ENCODE peak calls at places on chromosomes 16 and 17, in seven cellular contexts. U, M, I, H, Z, D and W are unnamed samples.

GRCh38 chr16:2829501-2830354 is at the start of gene ZG16B:
- DNase-seq in Z (no peak), M (no peak), I (no peak), H (no peak), D (no peak), U (no peak), W (no peak)

GRCh38 chr16:77424841-77425604 is 9.8 kb downstream of the ADAMTS18 start:
- DNase-seq in U (no peak), I (no peak), Z (no peak), H (no peak), M (no peak), D (no peak), W (no peak)

GRCh38 chr16:57533618-57534336 is 2.6 kb downstream of the CCDC102A start:
- DNase-seq in M (no peak), D (no peak), I (no peak), H (no peak), Z (no peak), U (peak; percentile 37), W (peak; percentile 29)

GRCh38 chr16:631808-632358 is 1.1 kb downstream of the WFIKKN1 start:
- DNase-seq in H (no peak), I (no peak), D (no peak), U (no peak), M (no peak), Z (no peak), W (no peak)

GRCh38 chr16:67528870-67529638 is 425 bp downstream of the RIPOR1 start:
- DNase-seq in U (peak; percentile 53), D (no peak), I (peak; percentile 32), Z (peak; percentile 58), H (no peak), M (no peak), W (peak; percentile 50)

GRCh38 chr16:56161658-56162057 is 29.6 kb upstream of the GNAO1 start:
- DNase-seq in Z (no peak), I (no peak), D (no peak), U (no peak), H (no peak), M (no peak), W (no peak)

GRCh38 chr16:85084841-85085535 is 27.3 kb downstream of the CIBAR2 start:
- DNase-seq in H (no peak), Z (no peak), M (no peak), I (no peak), D (no peak), U (no peak), W (no peak)

GRCh38 chr17:77708049-77708448 is 250.5 kb upstream of the TNRC6C start:
- DNase-seq in U (no peak), Z (no peak), H (no peak), M (no peak), I (no peak), D (no peak), W (no peak)

GRCh38 chr17:17921192-17922082 is 50.8 kb downstream of the TOM1L2 start:
- DNase-seq in I (peak; percentile 90), D (peak; percentile 56), M (no peak), H (peak; percentile 89), Z (no peak), U (peak; percentile 42), W (peak; percentile 56)

GRCh38 chr16:66695474-66695934 is 1.0 kb downstream of the CMTM4 start:
- DNase-seq in I (no peak), U (no peak), Z (no peak), H (no peak), D (no peak), M (no peak), W (no peak)

DNA sequence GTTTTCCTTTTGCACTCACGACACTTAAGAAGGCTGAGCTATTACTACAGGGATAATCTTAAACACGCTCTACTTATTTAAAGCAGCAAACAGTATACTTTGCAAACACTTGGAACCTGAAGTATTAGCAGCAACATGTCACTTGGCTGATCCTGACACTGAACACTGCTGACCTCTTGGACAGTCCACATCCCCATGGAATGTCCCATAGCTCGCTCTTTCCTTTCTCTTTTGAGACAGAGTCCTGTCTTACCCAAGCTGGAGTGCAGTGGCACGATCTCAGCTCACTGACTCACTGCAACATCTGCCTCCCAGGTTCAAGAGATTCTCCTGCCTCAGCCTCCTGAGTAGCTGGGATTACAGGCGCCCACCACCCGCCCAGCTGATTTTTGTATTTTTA is 26.4 kb downstream of the SMYD4 start:
- DNase-seq in H (no peak), D (no peak), I (no peak), Z (no peak), M (no peak), U (no peak), W (no peak)
- TF ChIP-seq CTCF in H (no peak), D (no peak), I (no peak), Z (no peak), M (no peak), U (no peak), W (no peak)

DNA sequence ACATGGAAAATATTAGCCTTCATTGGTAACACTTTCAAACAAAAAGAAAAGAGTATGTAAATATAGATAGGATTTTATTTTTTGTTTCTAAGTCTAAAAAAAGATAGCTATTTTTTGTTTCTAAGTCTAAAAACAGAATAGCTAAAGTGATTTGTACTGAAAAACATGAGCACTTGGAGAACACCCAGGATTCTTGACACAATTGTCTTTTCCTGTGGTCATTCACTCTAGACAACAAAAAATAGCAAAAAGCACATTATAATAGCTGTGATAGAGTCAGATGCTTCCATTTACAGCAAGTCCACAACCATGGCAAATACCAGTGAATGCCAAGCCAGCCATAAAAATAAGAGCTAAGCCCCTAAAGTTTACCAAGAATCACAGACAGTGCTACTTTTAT is 36.7 kb downstream of the SKAP1 start:
- DNase-seq in D (no peak), H (no peak), M (no peak), Z (no peak), I (no peak), U (no peak), W (no peak)
- H3K27me3 ChIP-seq in D (no peaks in the 10 kb centered on the region), H (no peaks in the 10 kb centered on the region), M (peaks cover 26% of the 10 kb centered on the region), Z (peaks cover 97% of the 10 kb centered on the region), I (peaks cover 43% of the 10 kb centered on the region), U (peaks cover 77% of the 10 kb centered on the region), W (no peaks in the 10 kb centered on the region)

GRCh38 chr17:10727192-10727591 is 2.6 kb downstream of the TMEM220 start:
- DNase-seq in Z (no peak), U (no peak), I (no peak), D (no peak), H (no peak), M (no peak), W (no peak)

GRCh38 chr17:10730956-10731879 is 1.4 kb upstream of the TMEM220 start:
- DNase-seq in I (no peak), U (no peak), Z (no peak), D (no peak), M (no peak), H (no peak), W (no peak)

GRCh38 chr17:10728331-10728730 is 1.5 kb downstream of the TMEM220 start:
- DNase-seq in M (no peak), Z (no peak), H (no peak), D (no peak), I (no peak), U (no peak), W (no peak)

GRCh38 chr17:10733666-10734065 is 3.8 kb upstream of the TMEM220 start:
- DNase-seq in I (no peak), M (no peak), H (no peak), U (no peak), Z (no peak), D (no peak), W (peak; percentile 11)

DNA sequence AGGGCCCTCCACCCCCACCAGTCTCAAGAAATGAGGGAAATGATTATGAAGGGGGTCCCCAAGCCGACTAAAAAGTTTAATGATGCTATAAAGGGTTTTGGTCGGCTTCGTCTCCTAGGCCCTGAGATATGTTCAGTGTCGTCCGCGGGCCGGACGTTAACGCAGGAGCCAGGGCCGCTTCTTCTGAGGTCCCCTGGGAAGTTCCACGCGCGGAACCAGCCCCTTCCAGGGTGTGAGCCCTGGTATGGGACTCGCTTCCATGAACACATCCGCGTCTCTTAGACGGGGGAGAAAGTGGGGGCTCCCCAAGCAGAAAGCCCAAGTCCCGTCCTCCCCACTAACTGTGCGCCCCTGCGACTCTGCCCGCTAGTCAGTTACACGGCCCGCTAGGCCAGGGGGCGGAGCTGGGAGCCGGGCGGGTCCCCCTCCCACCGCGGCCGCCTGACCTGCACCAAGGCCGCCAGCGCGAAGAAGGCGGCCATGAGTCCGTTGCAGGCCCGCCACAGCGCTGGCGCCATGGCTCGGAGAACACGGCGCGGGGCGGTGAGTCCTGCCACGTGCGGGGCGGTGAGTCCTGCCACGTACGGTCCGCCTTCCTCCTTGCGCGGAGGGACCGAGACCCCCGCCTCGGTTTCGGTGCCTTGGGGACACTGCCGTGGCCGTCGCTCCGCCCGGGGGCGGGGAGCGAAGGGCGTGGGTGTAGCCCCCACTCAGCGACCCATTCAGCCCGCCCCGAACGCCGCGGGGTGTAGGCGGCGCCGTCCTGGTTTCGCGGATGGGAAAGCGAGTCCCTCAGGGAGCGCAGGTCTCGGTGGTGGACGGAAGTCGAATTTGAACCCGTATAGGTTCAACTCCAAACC is at the start of gene TMEM220:
- DNase-seq in Z (peak; percentile 86), D (peak; percentile 85), U (peak; percentile 73), H (no peak), M (peak; percentile 62), I (peak; percentile 59), W (peak; percentile 84)
- H3K27ac ChIP-seq in Z (peak within 1 kb of the TSS; percentile 96), D (peak within 1 kb of the TSS; percentile 95), U (peak within 1 kb of the TSS; percentile 91), H (no peak within 1 kb of the TSS), M (peak within 1 kb of the TSS; percentile 86), I (peak within 1 kb of the TSS; percentile 81), W (peak within 1 kb of the TSS; percentile 97)

GRCh38 chr17:61314368-61315078 is 85.1 kb upstream of the TBX2 start:
- DNase-seq in H (no peak), U (peak; percentile 66), Z (peak; percentile 41), I (peak; percentile 60), D (peak; percentile 55), M (no peak), W (peak; percentile 72)
- TF ChIP-seq CTCF in H (peak; percentile 8), U (peak; percentile 31), Z (peak; percentile 40), I (peak; percentile 29), D (no peak), M (no peak), W (peak; percentile 12)

GRCh38 chr17:7045492-7046126 is 1.7 kb upstream of the SLC16A11 start:
- DNase-seq in I (peak; percentile 87), Z (no peak), D (no peak), H (peak; percentile 67), U (no peak), M (no peak), W (no peak)
- H3K27me3 ChIP-seq in I (peaks cover 29% of the 10 kb centered on the region), Z (peaks cover 77% of the 10 kb centered on the region), D (peaks cover 18% of the 10 kb centered on the region), H (no peaks in the 10 kb centered on the region), U (peaks cover 26% of the 10 kb centered on the region), M (peaks cover 72% of the 10 kb centered on the region), W (peaks cover 15% of the 10 kb centered on the region)

DNA sequence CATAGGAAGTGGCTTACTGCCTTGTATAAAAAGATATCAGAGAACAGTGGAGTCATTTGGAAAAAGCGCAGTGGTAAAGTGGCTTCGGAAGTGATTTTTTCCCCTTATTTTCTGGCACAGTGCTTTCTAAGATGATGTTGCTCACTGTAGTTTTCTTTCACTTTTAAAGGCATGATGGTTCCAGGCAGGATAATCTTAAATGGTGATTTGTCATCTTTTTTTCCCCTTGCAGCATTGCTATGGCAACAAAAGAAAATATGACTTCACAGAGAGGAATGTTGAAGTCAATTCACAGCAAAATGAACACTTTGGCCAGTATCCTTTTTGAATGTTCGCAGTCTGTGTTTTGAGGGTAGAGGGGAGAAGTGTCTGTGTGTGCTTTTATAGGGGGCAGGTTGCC is 42.5 kb downstream of the GOSR1 start:
- DNase-seq in Z (no peak), I (peak; percentile 91), U (no peak), M (no peak), D (no peak), H (no peak), W (no peak)
- H3K27ac ChIP-seq in Z (peak overlapping the region; percentile 38), I (no peak overlapping the region), U (no peak overlapping the region), M (no peak overlapping the region), D (no peak overlapping the region), H (no peak overlapping the region), W (peak overlapping the region; percentile 40)

GRCh38 chr17:33303254-33303653 is 10.2 kb upstream of the ASIC2 start:
- DNase-seq in M (no peak), H (no peak), U (no peak), I (no peak), Z (no peak), D (no peak), W (no peak)
- TF ChIP-seq CTCF in M (no peak), H (no peak), U (no peak), I (no peak), Z (no peak), D (no peak), W (no peak)